ENCODE peak calls at places on chromosomes 6 and 20, in four cellular contexts. L, V, D and U are unnamed samples.

GRCh38 chr6:108673602-108674001 is 112.9 kb downstream of the FOXO3 start:
- DNase-seq in V (no peak), D (no peak), L (peak; percentile 10), U (no peak)

GRCh38 chr6:45955597-45955996 is 60.1 kb downstream of the CLIC5 start:
- DNase-seq in V (no peak), L (no peak), D (no peak), U (no peak)

GRCh38 chr6:3769610-3770009 is 18.1 kb upstream of the PXDC1 start:
- DNase-seq in L (no peak), V (no peak), D (no peak), U (no peak)

GRCh38 chr20:49132995-49133451 is 55.1 kb downstream of the STAU1 start:
- DNase-seq in L (peak; percentile 83), V (no peak), D (peak; percentile 30), U (peak; percentile 79)

GRCh38 chr6:166815629-166816028 is 140.7 kb downstream of the RNASET2 start:
- DNase-seq in V (no peak), L (no peak), D (no peak), U (peak; percentile 64)

GRCh38 chr6:18359237-18359885 is 27.8 kb upstream of the RNF144B start:
- DNase-seq in D (no peak), L (no peak), V (no peak), U (no peak)

GRCh38 chr6:43223175-43223574 is 6.1 kb downstream of the DNPH1 start:
- DNase-seq in D (no peak), V (no peak), L (no peak), U (no peak)

GRCh38 chr20:33653900-33654596 is 8.1 kb upstream of the C20orf144 start:
- DNase-seq in L (no peak), D (no peak), V (no peak), U (peak; percentile 20)

GRCh38 chr20:53949319-53949839 is 121.0 kb downstream of the BCAS1 start:
- DNase-seq in L (no peak), V (peak; percentile 43), D (no peak), U (no peak)

GRCh38 chr20:14264869-14265268 is 72.5 kb downstream of the FLRT3 start:
- DNase-seq in V (no peak), L (peak; percentile 22), D (no peak), U (peak; percentile 52)

GRCh38 chr6:161918154-161918553 is 644.3 kb upstream of the AGPAT4 start:
- DNase-seq in L (no peak), V (no peak), D (no peak), U (no peak)

GRCh38 chr20:208937-209566 is 18.0 kb upstream of the DEFB129 start:
- DNase-seq in D (peak; percentile 30), V (no peak), L (peak; percentile 64), U (peak; percentile 60)

GRCh38 chr20:16098890-16099639 is 474.2 kb downstream of the KIF16B start:
- DNase-seq in L (peak; percentile 78), V (no peak), D (no peak), U (no peak)

GRCh38 chr6:101413773-101414172 is 20.3 kb downstream of the GRIK2 start:
- DNase-seq in V (no peak), D (no peak), L (no peak), U (no peak)

GRCh38 chr20:47576516-47577033 is 74.9 kb downstream of the NCOA3 start:
- DNase-seq in V (no peak), D (peak; percentile 90), L (peak; percentile 97), U (peak; percentile 54)

GRCh38 chr6:129795261-129795660 is 65.9 kb downstream of the TMEM244 start:
- DNase-seq in D (no peak), L (no peak), V (no peak), U (no peak)

GRCh38 chr20:2671977-2672376 is 8.0 kb upstream of the IDH3B start:
- DNase-seq in D (no peak), V (peak; percentile 72), L (no peak), U (peak; percentile 77)

GRCh38 chr6:27687154-27688013 is 214.5 kb upstream of the ZNF184 start:
- DNase-seq in D (peak; percentile 84), V (peak; percentile 95), L (peak; percentile 79), U (peak; percentile 97)

GRCh38 chr6:32081168-32081624 is 27.9 kb downstream of the TNXB start:
- DNase-seq in V (no peak), D (peak; percentile 72), L (no peak), U (no peak)

GRCh38 chr20:10288421-10288820 is 69.8 kb downstream of the SNAP25 start:
- DNase-seq in D (no peak), V (no peak), L (no peak), U (no peak)

GRCh38 chr6:13378669-13379590 is 50.6 kb upstream of the TBC1D7 start:
- DNase-seq in V (no peak), D (no peak), L (no peak), U (peak; percentile 38)

GRCh38 chr20:23193985-23194384 is 107.9 kb upstream of the CD93 start:
- DNase-seq in D (peak; percentile 23), V (no peak), L (no peak), U (no peak)

GRCh38 chr6:71473908-71474307 is 185.3 kb downstream of the OGFRL1 start:
- DNase-seq in L (no peak), D (no peak), V (no peak), U (no peak)

GRCh38 chr6:46491789-46492547 is 719 bp upstream of the RCAN2 start:
- DNase-seq in D (peak; percentile 8), V (peak; percentile 74), L (peak; percentile 6), U (peak; percentile 77)

GRCh38 chr6:46989384-46989783 is 52.7 kb downstream of the ADGRF1 start:
- DNase-seq in L (no peak), V (no peak), D (no peak), U (no peak)

GRCh38 chr20:46999821-47000465 is 105.3 kb downstream of the EYA2 start:
- DNase-seq in D (no peak), V (no peak), L (no peak), U (no peak)

GRCh38 chr20:58109918-58110635 is 118.4 kb downstream of the ANKRD60 start:
- DNase-seq in V (no peak), L (no peak), D (no peak), U (no peak)

GRCh38 chr20:43914697-43915208 is at the start of gene TOX2:
- DNase-seq in V (peak; percentile 62), D (peak; percentile 75), L (no peak), U (peak; percentile 55)

GRCh38 chr20:41306061-41306727 is 11.3 kb downstream of the ZHX3 start:
- DNase-seq in D (no peak), L (no peak), V (no peak), U (no peak)

GRCh38 chr20:41308290-41308691 is 9.2 kb downstream of the ZHX3 start:
- DNase-seq in L (peak; percentile 69), D (peak; percentile 20), V (no peak), U (peak; percentile 27)

GRCh38 chr20:41308726-41309413 is 8.7 kb downstream of the ZHX3 start:
- DNase-seq in L (no peak), D (peak; percentile 59), V (no peak), U (no peak)

GRCh38 chr20:41307021-41307420 is 10.5 kb downstream of the ZHX3 start:
- DNase-seq in L (no peak), D (no peak), V (no peak), U (no peak)

DNA sequence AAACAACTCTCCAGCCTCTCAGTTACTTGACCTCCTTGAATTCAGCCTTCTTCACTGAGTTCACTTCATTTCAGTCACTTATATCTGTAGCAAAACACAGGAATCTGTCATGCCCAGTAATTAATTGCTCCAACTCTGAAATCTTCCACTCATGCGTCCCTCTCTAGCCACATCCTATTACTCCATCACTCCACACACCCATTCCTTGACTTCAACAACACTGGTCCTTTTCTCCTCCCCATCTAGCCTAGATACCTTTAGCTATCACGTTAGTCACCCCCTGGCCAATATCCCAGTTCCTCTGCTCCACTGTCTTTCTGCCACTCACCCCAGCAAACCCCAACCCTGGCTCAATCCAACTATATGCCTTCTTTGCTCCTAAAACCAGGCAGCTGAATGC is 7.7 kb downstream of the ZHX3 start:
- DNase-seq in V (no peak), L (no peak), D (peak; percentile 29), U (no peak)
- TF ChIP-seq CTCF in V (no peak), L (no peak), D (no peak), U (no peak)

GRCh38 chr6:25869840-25870239 is 4.2 kb downstream of the SLC17A3 start:
- DNase-seq in L (no peak), D (no peak), V (no peak), U (no peak)

GRCh38 chr6:25868784-25869183 is 5.3 kb downstream of the SLC17A3 start:
- DNase-seq in L (no peak), V (no peak), D (no peak), U (no peak)

GRCh38 chr6:25863360-25863759 is 10.7 kb downstream of the SLC17A3 start:
- DNase-seq in V (no peak), D (no peak), L (peak; percentile 45), U (no peak)

GRCh38 chr6:25862199-25862598 is 11.8 kb downstream of the SLC17A3 start:
- DNase-seq in D (no peak), V (no peak), L (no peak), U (no peak)

GRCh38 chr6:25866011-25866410 is 8.0 kb downstream of the SLC17A3 start:
- DNase-seq in V (no peak), D (peak; percentile 14), L (no peak), U (no peak)
- H2AFZ ChIP-seq in V (no peak overlapping the region), D (peak overlapping the region; percentile 25), L (no peak overlapping the region), U (no peak overlapping the region)

DNA sequence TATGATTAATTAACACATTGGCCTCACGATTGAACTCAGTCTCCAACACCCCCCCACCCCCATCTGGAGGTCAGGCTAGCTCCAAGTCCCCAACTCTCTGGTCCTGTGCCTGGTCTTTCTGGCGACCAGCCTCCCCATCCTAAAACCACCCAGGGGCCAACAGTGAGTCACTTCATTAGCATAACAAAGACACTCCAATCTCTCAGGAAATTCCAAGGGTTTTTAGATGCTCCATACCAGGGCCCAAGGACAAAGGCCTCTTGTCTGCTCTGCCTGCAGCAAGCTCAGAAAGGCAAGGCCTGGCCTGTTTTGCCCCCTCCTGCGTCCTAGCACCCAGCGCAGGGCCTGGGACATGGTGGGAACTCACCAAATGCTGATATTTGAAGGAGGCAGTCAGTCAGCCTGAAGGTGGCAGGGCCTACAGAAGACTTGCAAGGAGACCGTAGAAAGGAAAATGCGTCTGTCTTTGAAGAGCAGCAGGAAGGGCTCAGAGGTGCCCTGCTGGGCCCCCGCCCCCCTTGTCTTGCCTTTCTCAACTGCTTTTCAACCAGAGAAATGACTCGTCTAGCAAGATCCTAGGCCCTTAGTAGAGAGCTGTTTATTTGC is 184.7 kb downstream of the CDH4 start:
- DNase-seq in D (no peak), L (no peak), V (peak; percentile 84), U (peak; percentile 99)
- TF ChIP-seq CREB1 in D (no peak), L (no peak), V (peak; percentile 27), U (peak; percentile 67)

GRCh38 chr6:11822346-11822745 is 43.7 kb upstream of the ADTRP start:
- DNase-seq in D (no peak), L (no peak), V (no peak), U (no peak)
- TF ChIP-seq CTCF in D (peak; percentile 18), L (peak; percentile 46), V (no peak), U (peak; percentile 13)

DNA sequence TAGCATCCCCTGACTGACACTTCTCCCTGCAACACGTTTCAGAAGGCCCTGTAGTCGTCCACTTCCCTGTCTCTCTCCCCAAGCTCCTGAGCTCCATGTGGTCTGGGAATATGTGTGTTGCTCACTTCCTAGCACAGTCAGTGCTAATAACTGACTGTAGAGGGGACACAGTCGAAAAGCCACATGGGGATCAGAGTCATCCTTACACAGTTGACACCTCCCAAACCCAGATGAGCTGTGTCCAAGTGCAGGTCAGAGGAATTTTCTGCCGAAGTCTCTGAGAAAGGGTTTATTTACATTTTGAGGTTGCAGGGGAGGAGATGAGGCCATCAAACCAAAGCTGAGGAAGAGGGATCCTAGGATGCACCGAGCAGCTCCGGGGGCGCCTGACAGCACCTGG is 3.5 kb upstream of the ADAM33 start:
- DNase-seq in D (no peak), L (no peak), V (no peak), U (no peak)
- H2AFZ ChIP-seq in D (peak overlapping the region; percentile 45), L (no peak overlapping the region), V (peak overlapping the region; percentile 50), U (no peak overlapping the region)